ENCODE peak calls at places on chromosomes 6 and 20, in ten cellular contexts. Y is Calu3, L is endodermal cell, U is sigmoid colon, S is stomach, I is endothelial cell, F is heart left ventricle, V is lung, J is AG10803, X is BJ. K is an unnamed sample.

GRCh38 chr6:29016559-29017427 is 11.7 kb upstream of the ZNF311 start:
- DNase-seq in V (peak), J (peak), U (peak), S (peak), L (peak), Y (peak), I (peak), F (peak), X (no peak), K (peak)

GRCh38 chr20:33909331-33909921 is 84.3 kb upstream of the RALY start:
- DNase-seq in L (no peak), F (no peak), J (peak), V (peak), X (peak), S (peak), Y (peak), U (no peak), I (no peak), K (peak)

GRCh38 chr20:35264755-35265154 is 13.2 kb downstream of the MMP24OS start:
- DNase-seq in J (no peak), S (no peak), I (peak), U (no peak), L (peak), Y (peak), V (no peak), X (no peak), F (no peak), K (no peak)

GRCh38 chr6:139973602-139974373 is 599.3 kb upstream of the CITED2 start:
- DNase-seq in X (peak), U (no peak), J (peak), L (no peak), I (no peak), S (no peak), F (no peak), V (no peak), Y (no peak), K (peak)

GRCh38 chr6:7052441-7052936 is 55.3 kb upstream of the RREB1 start:
- DNase-seq in V (peak), S (peak), X (peak), Y (peak), U (peak), I (peak), J (peak), F (peak), L (peak), K (peak)

GRCh38 chr6:142746524-142746923 is 198.5 kb downstream of the HIVEP2 start:
- DNase-seq in U (no peak), Y (no peak), V (no peak), F (no peak), L (peak), S (no peak), X (no peak), J (no peak), I (peak), K (no peak)

GRCh38 chr6:10373642-10374359 is 41.1 kb downstream of the TFAP2A start:
- DNase-seq in J (peak), Y (peak), F (no peak), I (no peak), L (no peak), S (no peak), V (no peak), X (peak), U (no peak), K (peak)

GRCh38 chr6:170067257-170067656 is 223.6 kb downstream of the DLL1 start:
- DNase-seq in V (no peak), Y (no peak), U (peak), X (no peak), F (no peak), I (no peak), S (peak), L (peak), J (no peak), K (no peak)

GRCh38 chr6:36612101-36612625 is 18.0 kb downstream of the SRSF3 start:
- DNase-seq in Y (no peak), I (no peak), U (peak), V (no peak), F (no peak), L (no peak), J (no peak), S (no peak), X (no peak), K (no peak)
- TF ChIP-seq CTCF in Y (no peak), I (no peak), U (no peak), V (no peak), F (no peak), L (no peak), J (no peak), S (no peak), X (no peak), K (no peak)

GRCh38 chr6:30842754-30843610 is 41.3 kb upstream of the DDR1 start:
- DNase-seq in J (peak), S (no peak), Y (no peak), L (no peak), I (no peak), X (no peak), F (no peak), V (no peak), U (no peak), K (no peak)

GRCh38 chr6:30845183-30845582 is 39.1 kb upstream of the DDR1 start:
- DNase-seq in Y (no peak), U (no peak), I (no peak), V (no peak), X (no peak), L (peak), J (no peak), S (no peak), F (no peak), K (no peak)

GRCh38 chr6:30843611-30843998 is 40.7 kb upstream of the DDR1 start:
- DNase-seq in J (no peak), Y (no peak), X (no peak), L (no peak), U (no peak), V (no peak), I (no peak), S (no peak), F (no peak), K (no peak)

GRCh38 chr6:30841644-30842504 is 42.4 kb upstream of the DDR1 start:
- DNase-seq in Y (no peak), V (no peak), U (no peak), F (no peak), S (peak), J (no peak), L (no peak), I (no peak), X (no peak), K (no peak)

GRCh38 chr6:30844118-30844535 is 40.2 kb upstream of the DDR1 start:
- DNase-seq in I (no peak), J (peak), L (peak), X (no peak), Y (no peak), U (no peak), S (no peak), V (no peak), F (no peak), K (peak)
- TF ChIP-seq CTCF in I (no peak), J (peak), L (peak), X (peak), Y (peak), U (no peak), S (no peak), V (no peak), F (no peak), K (no peak)

DNA sequence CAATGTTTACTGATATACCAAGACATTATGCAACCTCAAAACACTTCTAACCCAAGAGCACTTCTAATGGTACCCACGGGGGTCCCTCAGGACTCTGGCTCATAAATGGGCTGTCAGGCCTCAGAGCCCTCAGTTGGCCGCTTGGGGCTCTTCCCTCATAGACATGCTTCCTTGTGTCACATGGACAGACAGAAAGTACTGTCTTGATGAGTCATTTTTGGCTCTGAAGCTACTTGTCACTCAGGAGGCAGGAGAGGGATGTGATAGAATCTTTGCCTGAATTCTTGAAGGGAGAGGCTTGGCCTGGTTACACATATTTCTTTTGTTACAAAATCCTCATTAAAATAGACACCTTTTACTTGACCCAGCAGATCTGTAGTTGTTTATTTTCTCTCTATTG is 15.1 kb upstream of the EDN1 start:
- DNase-seq in I (no peak), L (no peak), Y (no peak), V (no peak), U (no peak), F (no peak), X (no peak), J (peak), S (no peak), K (peak)
- TF ChIP-seq CTCF in I (no peak), L (no peak), Y (no peak), V (no peak), U (no peak), F (no peak), X (no peak), J (no peak), S (no peak), K (no peak)

GRCh38 chr6:135439549-135439948 is 58.0 kb downstream of the AHI1 start:
- DNase-seq in S (no peak), J (no peak), X (no peak), U (no peak), I (no peak), L (no peak), V (no peak), Y (no peak), F (no peak), K (no peak)

GRCh38 chr6:135434095-135434494 is 63.4 kb downstream of the AHI1 start:
- DNase-seq in V (no peak), I (no peak), X (no peak), Y (no peak), U (no peak), L (no peak), J (no peak), S (no peak), F (no peak), K (no peak)

GRCh38 chr6:135440087-135440792 is 57.3 kb downstream of the AHI1 start:
- DNase-seq in I (no peak), F (no peak), X (no peak), S (no peak), V (no peak), L (no peak), J (no peak), Y (no peak), U (no peak), K (no peak)

GRCh38 chr6:135438907-135439535 is 58.5 kb downstream of the AHI1 start:
- DNase-seq in X (no peak), I (no peak), V (no peak), U (no peak), F (no peak), L (no peak), S (no peak), Y (no peak), J (no peak), K (peak)
- TF ChIP-seq CTCF in X (peak), I (peak), V (no peak), U (no peak), F (no peak), L (peak), S (no peak), Y (peak), J (peak), K (peak)

K was measured in HFFc6.